ENCODE peak calls at places on chromosome 18, in eight cellular contexts. R is A549, O is IMR-90, H is gastrocnemius medialis, L is fibroblast of lung, Y is SK-N-SH, T is upper lobe of left lung, A is esophagus muscularis mucosa. C is an unnamed sample.

GRCh38 chr18:66603941-66604627 is at the start of gene CDH19:
- DNase-seq in Y (no peak), A (no peak), L (no peak), H (no peak), R (no peak), T (no peak), O (no peak), C (no peak)

GRCh38 chr18:10401489-10401888 is 52.9 kb upstream of the APCDD1 start:
- DNase-seq in A (peak; percentile 86), L (peak; percentile 75), Y (no peak), T (no peak), H (no peak), O (peak; percentile 50), R (no peak), C (no peak)

GRCh38 chr18:79852561-79853302 is 55.0 kb downstream of the KCNG2 start:
- DNase-seq in H (no peak), R (no peak), O (no peak), T (no peak), Y (no peak), L (no peak), A (peak; percentile 80), C (no peak)

GRCh38 chr18:25350561-25351201 is 1.3 kb downstream of the ZNF521 start:
- DNase-seq in O (peak; percentile 65), Y (peak; percentile 72), H (peak; percentile 30), T (no peak), L (peak; percentile 62), A (no peak), R (no peak), C (no peak)

GRCh38 chr18:10010611-10011015 is 96.8 kb downstream of the VAPA start:
- DNase-seq in T (no peak), R (no peak), O (peak; percentile 92), A (no peak), H (peak; percentile 47), L (peak; percentile 94), Y (no peak), C (peak; percentile 16)

GRCh38 chr18:45677408-45677807 is 46.6 kb upstream of the SLC14A1 start:
- DNase-seq in A (no peak), Y (peak; percentile 21), O (no peak), L (no peak), R (no peak), T (no peak), H (no peak), C (no peak)

GRCh38 chr18:6557470-6558245 is 142.9 kb upstream of the L3MBTL4 start:
- DNase-seq in H (peak; percentile 16), A (peak; percentile 82), T (no peak), Y (peak; percentile 78), L (no peak), R (no peak), O (no peak), C (peak; percentile 51)

GRCh38 chr18:45755936-45756335 is 32.0 kb downstream of the SLC14A1 start:
- DNase-seq in O (peak; percentile 79), A (no peak), L (peak; percentile 89), R (no peak), T (peak; percentile 33), H (peak; percentile 12), Y (no peak), C (no peak)

GRCh38 chr18:45280486-45281263 is 334.6 kb upstream of the SLC14A2 start:
- DNase-seq in O (no peak), Y (no peak), L (no peak), T (no peak), A (no peak), H (no peak), R (peak; percentile 2), C (no peak)

GRCh38 chr18:78293516-78293915 is 686.1 kb upstream of the SALL3 start:
- DNase-seq in T (no peak), A (no peak), R (no peak), L (no peak), O (no peak), Y (no peak), H (no peak), C (no peak)

GRCh38 chr18:79568543-79569205 is 110.9 kb upstream of the CTDP1 start:
- DNase-seq in A (no peak), L (no peak), T (no peak), Y (no peak), H (peak; percentile 2), O (no peak), R (no peak), C (no peak)

GRCh38 chr18:79784965-79785770 is 12.6 kb upstream of the KCNG2 start:
- DNase-seq in R (no peak), Y (no peak), L (peak; percentile 22), A (no peak), O (peak; percentile 32), H (no peak), T (peak; percentile 13), C (no peak)

GRCh38 chr18:49728542-49728941 is 84.8 kb downstream of the ACAA2 start:
- DNase-seq in A (no peak), Y (peak; percentile 48), T (peak; percentile 55), O (no peak), L (peak; percentile 20), H (no peak), R (peak; percentile 21), C (peak; percentile 46)
- H3K4me1 ChIP-seq in A (no peaks in the 10 kb centered on the region), Y (peaks cover 11% of the 10 kb centered on the region), T (peaks cover 19% of the 10 kb centered on the region), O (peaks cover 22% of the 10 kb centered on the region), L (peaks cover 9% of the 10 kb centered on the region), H (peaks cover 3% of the 10 kb centered on the region), R (peaks cover 40% of the 10 kb centered on the region), C (peaks cover 82% of the 10 kb centered on the region)

GRCh38 chr18:44229693-44230108 is 451.0 kb upstream of the SETBP1 start:
- DNase-seq in H (peak; percentile 16), O (peak; percentile 1), A (no peak), T (no peak), L (peak; percentile 75), Y (peak; percentile 1), R (no peak), C (no peak)
- TF ChIP-seq CTCF in H (no peak), O (no peak), A (no peak), T (no peak), L (no peak), Y (peak; percentile 13), R (no peak), C (no peak)

GRCh38 chr18:1273469-1273868 is 368.8 kb downstream of the ADCYAP1 start:
- DNase-seq in Y (no peak), L (no peak), A (no peak), T (no peak), O (no peak), H (no peak), R (no peak), C (no peak)

GRCh38 chr18:1270081-1270480 is 365.4 kb downstream of the ADCYAP1 start:
- DNase-seq in A (no peak), L (no peak), T (no peak), H (no peak), R (no peak), O (no peak), Y (no peak), C (no peak)
- H3K4me1 ChIP-seq in A (no peaks in the 10 kb centered on the region), L (no peaks in the 10 kb centered on the region), T (no peaks in the 10 kb centered on the region), H (no peaks in the 10 kb centered on the region), R (peaks cover 3% of the 10 kb centered on the region), O (no peaks in the 10 kb centered on the region), Y (no peaks in the 10 kb centered on the region), C (no peaks in the 10 kb centered on the region)

GRCh38 chr18:57438669-57439616 is 3.8 kb downstream of the ONECUT2 start:
- DNase-seq in H (no peak), Y (peak; percentile 76), A (no peak), O (no peak), T (no peak), R (no peak), L (no peak), C (peak; percentile 23)
- TF ChIP-seq CTCF in H (no peak), Y (peak; percentile 42), A (no peak), O (no peak), T (no peak), R (peak; percentile 49), L (no peak), C (no peak)